ENCODE peak calls at places on chromosomes 13 and 19, in four cellular contexts. One of them, this sample, is unnamed.
A peak's percentile ranks its signal among the peaks of the same experiment; 100 is the strongest.

GRCh38 chr19:50580970-50581636 is 12.9 kb upstream of the LRRC4B start:
- DNase-seq in suprapubic skin: no peak
- DNase-seq in cardiac muscle cell: peak; percentile 80
- DNase-seq in effector memory CD4-positive, alpha-beta T cell: no peak
- DNase-seq in this sample: no peak

GRCh38 chr19:38949580-38950367 is 19.0 kb downstream of the MRPS12 start:
- DNase-seq in suprapubic skin: peak; percentile 90
- DNase-seq in effector memory CD4-positive, alpha-beta T cell: peak; percentile 67
- DNase-seq in cardiac muscle cell: peak; percentile 89
- DNase-seq in this sample: peak; percentile 74

GRCh38 chr19:4977299-4978174 is 8.6 kb downstream of the KDM4B start:
- DNase-seq in suprapubic skin: peak; percentile 81
- DNase-seq in effector memory CD4-positive, alpha-beta T cell: no peak
- DNase-seq in cardiac muscle cell: peak; percentile 47
- DNase-seq in this sample: no peak

GRCh38 chr13:87656311-87656710 is 14.9 kb upstream of the SLITRK5 start:
- DNase-seq in cardiac muscle cell: no peak
- DNase-seq in suprapubic skin: no peak
- DNase-seq in effector memory CD4-positive, alpha-beta T cell: no peak
- DNase-seq in this sample: no peak

GRCh38 chr19:48999481-49000325 is 6.0 kb downstream of the RUVBL2 start:
- DNase-seq in effector memory CD4-positive, alpha-beta T cell: peak; percentile 42
- DNase-seq in cardiac muscle cell: peak; percentile 82
- DNase-seq in suprapubic skin: no peak
- DNase-seq in this sample: peak; percentile 44

GRCh38 chr19:43751466-43752220 is 3.1 kb downstream of the SMG9 start:
- DNase-seq in cardiac muscle cell: no peak
- DNase-seq in effector memory CD4-positive, alpha-beta T cell: no peak
- DNase-seq in suprapubic skin: no peak
- DNase-seq in this sample: no peak

GRCh38 chr19:52963229-52963760 is 614 bp upstream of the ZNF816 start:
- DNase-seq in effector memory CD4-positive, alpha-beta T cell: no peak
- DNase-seq in suprapubic skin: no peak
- DNase-seq in cardiac muscle cell: peak; percentile 52
- DNase-seq in this sample: no peak

GRCh38 chr13:112222971-112223370 is 153.2 kb upstream of the SPACA7 start:
- DNase-seq in effector memory CD4-positive, alpha-beta T cell: no peak
- DNase-seq in cardiac muscle cell: no peak
- DNase-seq in suprapubic skin: no peak
- DNase-seq in this sample: no peak

GRCh38 chr13:40665061-40665753 is 1.2 kb downstream of the FOXO1 start:
- DNase-seq in suprapubic skin: no peak
- DNase-seq in cardiac muscle cell: peak; percentile 68
- DNase-seq in effector memory CD4-positive, alpha-beta T cell: peak; percentile 6
- DNase-seq in this sample: peak; percentile 4

GRCh38 chr13:28297341-28297740 is 159.0 kb downstream of the PAN3 start:
- DNase-seq in effector memory CD4-positive, alpha-beta T cell: no peak
- DNase-seq in suprapubic skin: no peak
- DNase-seq in cardiac muscle cell: no peak
- DNase-seq in this sample: no peak

GRCh38 chr19:46218160-46218559 is 11.4 kb upstream of the IGFL1 start:
- DNase-seq in suprapubic skin: no peak
- DNase-seq in cardiac muscle cell: peak; percentile 84
- DNase-seq in effector memory CD4-positive, alpha-beta T cell: no peak
- DNase-seq in this sample: no peak

GRCh38 chr13:34044041-34044440 is 226.1 kb downstream of the RFC3 start:
- DNase-seq in suprapubic skin: no peak
- DNase-seq in effector memory CD4-positive, alpha-beta T cell: no peak
- DNase-seq in cardiac muscle cell: no peak
- DNase-seq in this sample: no peak

GRCh38 chr13:51034906-51035305 is 76.2 kb downstream of the C13orf42 start:
- DNase-seq in suprapubic skin: no peak
- DNase-seq in effector memory CD4-positive, alpha-beta T cell: no peak
- DNase-seq in cardiac muscle cell: no peak
- DNase-seq in this sample: no peak

GRCh38 chr13:41648314-41648935 is 191.1 kb downstream of the RGCC start:
- DNase-seq in cardiac muscle cell: no peak
- DNase-seq in effector memory CD4-positive, alpha-beta T cell: no peak
- DNase-seq in suprapubic skin: no peak
- DNase-seq in this sample: no peak

GRCh38 chr19:19329199-19329598 is 8.6 kb downstream of the MAU2 start:
- DNase-seq in suprapubic skin: no peak
- DNase-seq in cardiac muscle cell: no peak
- DNase-seq in effector memory CD4-positive, alpha-beta T cell: no peak
- DNase-seq in this sample: no peak
- H3K36me3 ChIP-seq in suprapubic skin: peaks cover 80% of the 10 kb centered on the region
- H3K36me3 ChIP-seq in cardiac muscle cell: peaks cover 19% of the 10 kb centered on the region
- H3K36me3 ChIP-seq in effector memory CD4-positive, alpha-beta T cell: peaks cover 33% of the 10 kb centered on the region
- H3K36me3 ChIP-seq in this sample: peaks cover 25% of the 10 kb centered on the region

GRCh38 chr13:66400292-66400691 is 829.8 kb downstream of the PCDH9 start:
- DNase-seq in effector memory CD4-positive, alpha-beta T cell: no peak
- DNase-seq in suprapubic skin: no peak
- DNase-seq in cardiac muscle cell: no peak
- DNase-seq in this sample: no peak

GRCh38 chr13:66399873-66400272 is 830.3 kb downstream of the PCDH9 start:
- DNase-seq in effector memory CD4-positive, alpha-beta T cell: no peak
- DNase-seq in cardiac muscle cell: no peak
- DNase-seq in suprapubic skin: no peak
- DNase-seq in this sample: no peak

GRCh38 chr13:66402546-66402945 is 827.6 kb downstream of the PCDH9 start:
- DNase-seq in cardiac muscle cell: no peak
- DNase-seq in effector memory CD4-positive, alpha-beta T cell: no peak
- DNase-seq in suprapubic skin: no peak
- DNase-seq in this sample: no peak

GRCh38 chr13:66402071-66402470 is 828.1 kb downstream of the PCDH9 start:
- DNase-seq in effector memory CD4-positive, alpha-beta T cell: no peak
- DNase-seq in suprapubic skin: no peak
- DNase-seq in cardiac muscle cell: no peak
- DNase-seq in this sample: no peak

DNA sequence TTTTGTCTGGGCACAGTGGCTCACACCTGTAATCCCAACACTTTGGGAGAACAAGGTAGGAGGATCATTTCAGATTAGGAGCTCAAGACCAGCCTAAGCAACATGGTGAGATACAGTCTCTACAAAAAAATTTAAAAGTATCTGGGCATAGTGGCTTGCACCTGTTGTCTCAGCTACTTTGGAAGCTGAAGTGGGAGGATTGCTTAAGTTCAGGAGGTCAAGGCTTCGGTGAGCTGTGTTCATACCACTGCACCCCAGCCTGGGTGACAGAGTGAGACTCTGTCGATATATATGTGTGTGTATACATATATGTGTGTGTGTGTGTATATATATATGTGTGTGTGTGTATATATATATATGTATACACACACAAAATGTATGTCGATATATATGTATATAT is 833.0 kb downstream of the PCDH9 start:
- DNase-seq in suprapubic skin: no peak
- DNase-seq in effector memory CD4-positive, alpha-beta T cell: no peak
- DNase-seq in cardiac muscle cell: no peak
- DNase-seq in this sample: no peak
- H3K36me3 ChIP-seq in suprapubic skin: no peaks in the 10 kb centered on the region
- H3K36me3 ChIP-seq in effector memory CD4-positive, alpha-beta T cell: no peaks in the 10 kb centered on the region
- H3K36me3 ChIP-seq in cardiac muscle cell: no peaks in the 10 kb centered on the region
- H3K36me3 ChIP-seq in this sample: no peaks in the 10 kb centered on the region

DNA sequence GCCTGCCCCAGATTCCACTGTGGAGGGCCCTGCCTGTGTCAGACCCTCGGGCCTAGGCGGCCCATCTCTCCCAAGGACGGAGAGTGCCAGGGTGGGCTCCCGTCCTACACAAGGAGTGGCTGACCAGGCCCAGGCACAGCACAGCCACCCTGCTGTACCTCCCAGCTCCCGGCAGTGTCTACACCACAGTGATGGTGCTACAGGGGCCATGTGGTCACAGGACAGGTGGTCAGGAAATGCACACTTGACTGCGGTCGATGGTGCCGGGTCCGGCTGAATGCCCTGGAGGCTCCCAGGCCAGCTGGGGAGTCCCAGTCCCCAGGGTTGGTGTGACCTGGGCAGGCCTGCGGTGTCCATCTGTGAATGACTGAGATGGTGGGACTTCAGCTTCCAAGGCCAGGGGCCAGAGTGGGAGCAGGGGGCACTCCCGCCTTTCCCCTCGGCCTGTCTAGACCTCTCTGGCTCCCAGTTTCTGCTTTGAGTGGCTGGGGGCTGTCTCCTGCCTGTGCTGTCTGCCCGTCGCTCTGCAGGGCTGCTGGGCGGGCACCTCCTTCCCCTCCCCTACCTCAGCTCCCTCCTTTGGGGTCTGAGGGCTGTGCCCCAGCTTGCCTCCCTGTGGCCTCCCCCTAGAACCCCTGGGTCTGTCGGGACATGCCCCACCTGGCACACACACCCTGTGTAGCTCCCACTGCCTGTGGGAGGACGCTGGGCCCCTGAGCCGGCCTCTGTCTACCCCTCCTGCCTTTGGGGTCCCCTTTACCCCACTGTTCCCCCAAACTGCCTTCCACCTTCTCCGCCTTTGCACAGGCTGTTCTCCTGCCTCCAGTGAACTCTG is 12.5 kb downstream of the DDA1 start:
- DNase-seq in cardiac muscle cell: no peak
- DNase-seq in effector memory CD4-positive, alpha-beta T cell: no peak
- DNase-seq in suprapubic skin: no peak
- DNase-seq in this sample: no peak
- H3K36me3 ChIP-seq in cardiac muscle cell: peaks cover 8% of the 10 kb centered on the region
- H3K36me3 ChIP-seq in effector memory CD4-positive, alpha-beta T cell: peaks cover 24% of the 10 kb centered on the region
- H3K36me3 ChIP-seq in suprapubic skin: peaks cover 41% of the 10 kb centered on the region
- H3K36me3 ChIP-seq in this sample: no peaks in the 10 kb centered on the region

DNA sequence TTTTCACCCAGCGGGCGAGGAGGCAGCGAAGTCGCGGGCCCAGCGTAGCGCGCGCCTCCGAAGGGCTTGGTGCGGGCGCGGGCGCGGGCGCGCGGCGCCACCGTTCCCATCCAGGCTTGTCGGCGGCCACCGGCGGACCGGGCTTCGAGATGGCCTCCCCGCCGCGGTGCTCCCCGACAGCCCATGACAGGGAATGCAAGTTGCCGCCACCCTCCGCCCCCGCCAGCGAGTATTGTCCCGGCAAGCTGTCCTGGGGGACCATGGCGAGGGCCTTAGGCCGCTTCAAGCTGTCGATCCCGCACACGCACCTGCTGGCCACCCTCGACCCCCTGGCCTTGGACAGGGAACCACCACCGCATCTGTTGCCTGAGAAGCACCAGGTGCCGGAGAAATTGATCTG is at the start of gene WDR88:
- DNase-seq in cardiac muscle cell: no peak
- DNase-seq in suprapubic skin: no peak
- DNase-seq in effector memory CD4-positive, alpha-beta T cell: no peak
- DNase-seq in this sample: no peak
- H3K36me3 ChIP-seq in cardiac muscle cell: peaks cover 6% of the 10 kb centered on the region
- H3K36me3 ChIP-seq in suprapubic skin: peaks cover 43% of the 10 kb centered on the region
- H3K36me3 ChIP-seq in effector memory CD4-positive, alpha-beta T cell: peaks cover 9% of the 10 kb centered on the region
- H3K36me3 ChIP-seq in this sample: peaks cover 4% of the 10 kb centered on the region

DNA sequence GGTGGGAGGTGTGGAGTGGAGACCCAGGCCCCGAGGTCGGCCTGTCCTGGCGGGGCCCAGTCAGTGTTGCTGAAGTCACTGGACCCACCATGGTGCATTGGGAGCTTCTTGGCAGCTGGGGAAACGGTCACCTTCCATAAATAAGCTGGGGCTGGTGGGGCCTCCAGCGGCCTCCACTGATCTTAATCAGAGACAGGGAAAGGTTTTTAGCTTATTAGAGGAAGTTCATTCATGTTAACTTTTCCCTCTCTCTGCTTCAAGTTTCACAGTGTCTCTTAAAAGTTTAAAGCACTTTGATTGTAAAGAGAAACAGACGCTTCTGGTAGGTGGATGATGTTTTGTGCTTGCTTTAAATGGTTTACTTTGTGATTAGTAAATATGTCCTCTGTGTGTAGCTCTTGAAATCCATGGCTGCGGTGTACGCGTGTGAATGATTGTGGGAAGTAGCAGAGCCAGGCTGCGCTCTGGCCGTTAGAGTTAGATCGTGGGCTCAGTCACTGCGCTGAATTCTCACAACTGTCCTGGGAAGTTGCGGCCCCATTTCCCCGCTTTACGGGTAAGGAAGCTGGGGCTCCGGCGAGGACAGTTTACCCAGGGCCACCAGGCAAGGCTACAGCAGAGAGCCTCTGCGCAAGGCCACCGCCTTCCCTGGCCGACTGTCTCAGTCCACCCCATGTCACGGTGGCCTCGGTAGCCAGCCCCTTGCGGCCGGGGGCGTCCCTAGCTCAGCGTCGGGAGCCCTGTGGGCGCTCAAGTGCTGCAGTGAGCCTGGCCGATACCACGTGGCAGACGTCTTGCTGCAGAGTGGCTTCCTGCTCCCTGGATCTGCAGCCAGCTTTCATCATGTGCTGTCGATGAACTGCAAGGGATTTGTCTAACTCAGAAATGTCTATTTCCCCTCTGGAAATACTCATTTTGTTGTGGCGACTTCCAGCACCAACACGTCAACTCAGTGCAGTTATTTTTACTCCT is 16.5 kb upstream of the NDUFS7 start:
- DNase-seq in suprapubic skin: no peak
- DNase-seq in cardiac muscle cell: no peak
- DNase-seq in effector memory CD4-positive, alpha-beta T cell: no peak
- DNase-seq in this sample: no peak
- H3K36me3 ChIP-seq in suprapubic skin: peaks cover 76% of the 10 kb centered on the region
- H3K36me3 ChIP-seq in cardiac muscle cell: peaks cover 30% of the 10 kb centered on the region
- H3K36me3 ChIP-seq in effector memory CD4-positive, alpha-beta T cell: peaks cover 14% of the 10 kb centered on the region
- H3K36me3 ChIP-seq in this sample: no peaks in the 10 kb centered on the region

DNA sequence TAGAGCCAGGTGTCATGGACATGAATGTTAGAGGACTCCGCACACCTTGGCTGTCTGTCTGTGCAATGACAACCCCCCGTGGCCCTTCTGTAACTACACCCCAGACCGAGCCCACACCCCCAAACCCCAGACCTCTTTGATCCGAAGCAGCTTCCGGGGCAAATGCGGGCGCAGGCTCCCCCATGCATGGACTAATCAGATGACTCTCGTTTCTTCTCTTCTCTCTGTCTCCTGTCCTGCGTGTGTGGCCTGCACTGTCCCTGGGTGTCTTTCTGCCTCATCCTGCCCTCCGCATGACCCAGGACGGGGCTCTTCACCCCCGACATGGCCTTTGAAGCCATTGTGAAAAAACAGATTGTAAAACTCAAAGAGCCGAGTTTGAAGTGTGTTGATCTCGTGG is 38.9 kb downstream of the TMED1 start:
- DNase-seq in cardiac muscle cell: no peak
- DNase-seq in suprapubic skin: no peak
- DNase-seq in effector memory CD4-positive, alpha-beta T cell: peak; percentile 63
- DNase-seq in this sample: peak; percentile 62
- H3K36me3 ChIP-seq in cardiac muscle cell: peaks cover 34% of the 10 kb centered on the region
- H3K36me3 ChIP-seq in suprapubic skin: peaks cover 88% of the 10 kb centered on the region
- H3K36me3 ChIP-seq in effector memory CD4-positive, alpha-beta T cell: peaks cover 49% of the 10 kb centered on the region
- H3K36me3 ChIP-seq in this sample: peaks cover 26% of the 10 kb centered on the region

GRCh38 chr19:18992696-18993095 is 40.6 kb downstream of the SUGP2 start:
- DNase-seq in suprapubic skin: no peak
- DNase-seq in effector memory CD4-positive, alpha-beta T cell: no peak
- DNase-seq in cardiac muscle cell: no peak
- DNase-seq in this sample: no peak
- H3K36me3 ChIP-seq in suprapubic skin: peaks cover 52% of the 10 kb centered on the region
- H3K36me3 ChIP-seq in effector memory CD4-positive, alpha-beta T cell: peaks cover 37% of the 10 kb centered on the region
- H3K36me3 ChIP-seq in cardiac muscle cell: peaks cover 23% of the 10 kb centered on the region
- H3K36me3 ChIP-seq in this sample: peaks cover 7% of the 10 kb centered on the region

GRCh38 chr19:1855828-1856255 is 7.5 kb downstream of the KLF16 start:
- DNase-seq in effector memory CD4-positive, alpha-beta T cell: no peak
- DNase-seq in cardiac muscle cell: no peak
- DNase-seq in suprapubic skin: no peak
- DNase-seq in this sample: no peak
- H3K36me3 ChIP-seq in effector memory CD4-positive, alpha-beta T cell: no peaks in the 10 kb centered on the region
- H3K36me3 ChIP-seq in cardiac muscle cell: no peaks in the 10 kb centered on the region
- H3K36me3 ChIP-seq in suprapubic skin: no peaks in the 10 kb centered on the region
- H3K36me3 ChIP-seq in this sample: no peaks in the 10 kb centered on the region